ENCODE peak calls at places on chromosomes 11 and 22, in nine cellular contexts. One of them, this sample, is unnamed.

GRCh38 chr11:110305169-110306018 is 9.0 kb upstream of the RDX start:
- DNase-seq in lung: no peak
- DNase-seq in GM12878: no peak
- DNase-seq in pancreas: no peak
- DNase-seq in BE2C: no peak
- DNase-seq in bronchial epithelial cell: peak; percentile 98
- DNase-seq in tibial nerve: no peak
- DNase-seq in left ventricle myocardium inferior: no peak
- DNase-seq in gastrocnemius medialis: no peak
- DNase-seq in this sample: no peak

GRCh38 chr11:5625281-5625680 is 480 bp downstream of the TRIM34 start:
- DNase-seq in lung: no peak
- DNase-seq in tibial nerve: no peak
- DNase-seq in GM12878: no peak
- DNase-seq in pancreas: no peak
- DNase-seq in bronchial epithelial cell: no peak
- DNase-seq in BE2C: no peak
- DNase-seq in gastrocnemius medialis: no peak
- DNase-seq in left ventricle myocardium inferior: no peak
- DNase-seq in this sample: no peak

GRCh38 chr11:47489395-47489755 is 40.4 kb upstream of the RAPSN start:
- DNase-seq in bronchial epithelial cell: no peak
- DNase-seq in left ventricle myocardium inferior: no peak
- DNase-seq in gastrocnemius medialis: no peak
- DNase-seq in GM12878: no peak
- DNase-seq in BE2C: no peak
- DNase-seq in lung: no peak
- DNase-seq in pancreas: no peak
- DNase-seq in tibial nerve: no peak
- DNase-seq in this sample: no peak

GRCh38 chr11:104036603-104037394 is at the start of gene DDI1:
- DNase-seq in left ventricle myocardium inferior: no peak
- DNase-seq in bronchial epithelial cell: no peak
- DNase-seq in BE2C: no peak
- DNase-seq in gastrocnemius medialis: no peak
- DNase-seq in tibial nerve: no peak
- DNase-seq in lung: no peak
- DNase-seq in pancreas: peak; percentile 46
- DNase-seq in GM12878: no peak
- DNase-seq in this sample: no peak

GRCh38 chr22:37253164-37253660 is 9.1 kb upstream of the RAC2 start:
- DNase-seq in pancreas: no peak
- DNase-seq in gastrocnemius medialis: no peak
- DNase-seq in GM12878: no peak
- DNase-seq in bronchial epithelial cell: peak; percentile 27
- DNase-seq in tibial nerve: no peak
- DNase-seq in BE2C: no peak
- DNase-seq in left ventricle myocardium inferior: no peak
- DNase-seq in lung: no peak
- DNase-seq in this sample: no peak

GRCh38 chr22:26785942-26786341 is 128.6 kb downstream of the MIAT start:
- DNase-seq in left ventricle myocardium inferior: no peak
- DNase-seq in bronchial epithelial cell: no peak
- DNase-seq in lung: no peak
- DNase-seq in pancreas: no peak
- DNase-seq in BE2C: no peak
- DNase-seq in gastrocnemius medialis: no peak
- DNase-seq in tibial nerve: no peak
- DNase-seq in GM12878: peak; percentile 11
- DNase-seq in this sample: no peak

GRCh38 chr22:22913989-22914388 is 26.4 kb downstream of the IGLL5 start:
- DNase-seq in BE2C: no peak
- DNase-seq in gastrocnemius medialis: no peak
- DNase-seq in pancreas: no peak
- DNase-seq in tibial nerve: no peak
- DNase-seq in GM12878: no peak
- DNase-seq in lung: no peak
- DNase-seq in bronchial epithelial cell: no peak
- DNase-seq in left ventricle myocardium inferior: no peak
- DNase-seq in this sample: no peak

GRCh38 chr11:18578975-18579598 is 9.4 kb downstream of the UEVLD start:
- DNase-seq in GM12878: no peak
- DNase-seq in BE2C: no peak
- DNase-seq in left ventricle myocardium inferior: no peak
- DNase-seq in lung: no peak
- DNase-seq in tibial nerve: no peak
- DNase-seq in gastrocnemius medialis: no peak
- DNase-seq in pancreas: no peak
- DNase-seq in bronchial epithelial cell: no peak
- DNase-seq in this sample: peak; percentile 7

GRCh38 chr22:22836635-22837034 is 51.0 kb upstream of the IGLL5 start:
- DNase-seq in left ventricle myocardium inferior: no peak
- DNase-seq in lung: no peak
- DNase-seq in bronchial epithelial cell: peak; percentile 10
- DNase-seq in BE2C: no peak
- DNase-seq in tibial nerve: no peak
- DNase-seq in pancreas: no peak
- DNase-seq in GM12878: no peak
- DNase-seq in gastrocnemius medialis: no peak
- DNase-seq in this sample: no peak

GRCh38 chr22:31637938-31638618 is 23.9 kb downstream of the PISD start:
- DNase-seq in BE2C: no peak
- DNase-seq in GM12878: no peak
- DNase-seq in gastrocnemius medialis: no peak
- DNase-seq in lung: peak; percentile 61
- DNase-seq in left ventricle myocardium inferior: peak; percentile 42
- DNase-seq in tibial nerve: no peak
- DNase-seq in bronchial epithelial cell: peak; percentile 21
- DNase-seq in pancreas: no peak
- DNase-seq in this sample: peak; percentile 62

GRCh38 chr11:59689015-59689414 is 20.2 kb upstream of the PATL1 start:
- DNase-seq in lung: no peak
- DNase-seq in BE2C: no peak
- DNase-seq in GM12878: no peak
- DNase-seq in gastrocnemius medialis: no peak
- DNase-seq in tibial nerve: no peak
- DNase-seq in pancreas: no peak
- DNase-seq in left ventricle myocardium inferior: no peak
- DNase-seq in bronchial epithelial cell: no peak
- DNase-seq in this sample: no peak

GRCh38 chr11:62010935-62011528 is 43.6 kb upstream of the FTH1 start:
- DNase-seq in GM12878: no peak
- DNase-seq in pancreas: no peak
- DNase-seq in bronchial epithelial cell: no peak
- DNase-seq in lung: no peak
- DNase-seq in tibial nerve: no peak
- DNase-seq in gastrocnemius medialis: no peak
- DNase-seq in BE2C: no peak
- DNase-seq in left ventricle myocardium inferior: no peak
- DNase-seq in this sample: no peak

GRCh38 chr22:39336411-39336810 is 13.4 kb upstream of the SYNGR1 start:
- DNase-seq in lung: no peak
- DNase-seq in pancreas: no peak
- DNase-seq in bronchial epithelial cell: no peak
- DNase-seq in left ventricle myocardium inferior: no peak
- DNase-seq in tibial nerve: no peak
- DNase-seq in BE2C: no peak
- DNase-seq in GM12878: no peak
- DNase-seq in gastrocnemius medialis: no peak
- DNase-seq in this sample: no peak

GRCh38 chr11:20363500-20364411 is at the start of gene HTATIP2:
- DNase-seq in lung: peak; percentile 59
- DNase-seq in BE2C: peak; percentile 45
- DNase-seq in gastrocnemius medialis: peak; percentile 63
- DNase-seq in pancreas: peak; percentile 86
- DNase-seq in left ventricle myocardium inferior: peak; percentile 77
- DNase-seq in bronchial epithelial cell: peak; percentile 46
- DNase-seq in GM12878: no peak
- DNase-seq in tibial nerve: no peak
- DNase-seq in this sample: peak; percentile 88
- H3K4me3 ChIP-seq in lung: peak within 1 kb of the TSS; percentile 99
- H3K4me3 ChIP-seq in BE2C: peak within 1 kb of the TSS; percentile 56
- H3K4me3 ChIP-seq in gastrocnemius medialis: peak within 1 kb of the TSS; percentile 83
- H3K4me3 ChIP-seq in pancreas: peak within 1 kb of the TSS; percentile 79
- H3K4me3 ChIP-seq in left ventricle myocardium inferior: peak within 1 kb of the TSS; percentile 98
- H3K4me3 ChIP-seq in bronchial epithelial cell: peak within 1 kb of the TSS; percentile 58
- H3K4me3 ChIP-seq in GM12878: peak within 1 kb of the TSS; percentile 58
- H3K4me3 ChIP-seq in tibial nerve: peak within 1 kb of the TSS; percentile 88
- H3K4me3 ChIP-seq in this sample: peak within 1 kb of the TSS; percentile 76

GRCh38 chr22:28938286-28938833 is 55.0 kb downstream of the ZNRF3 start:
- DNase-seq in gastrocnemius medialis: no peak
- DNase-seq in lung: no peak
- DNase-seq in BE2C: no peak
- DNase-seq in bronchial epithelial cell: no peak
- DNase-seq in pancreas: no peak
- DNase-seq in tibial nerve: no peak
- DNase-seq in left ventricle myocardium inferior: no peak
- DNase-seq in GM12878: no peak
- DNase-seq in this sample: no peak

GRCh38 chr22:28935713-28936112 is 52.3 kb downstream of the ZNRF3 start:
- DNase-seq in gastrocnemius medialis: no peak
- DNase-seq in left ventricle myocardium inferior: no peak
- DNase-seq in bronchial epithelial cell: no peak
- DNase-seq in GM12878: no peak
- DNase-seq in lung: no peak
- DNase-seq in tibial nerve: no peak
- DNase-seq in BE2C: no peak
- DNase-seq in pancreas: no peak
- DNase-seq in this sample: no peak

GRCh38 chr22:28936200-28936599 is 52.8 kb downstream of the ZNRF3 start:
- DNase-seq in pancreas: no peak
- DNase-seq in BE2C: no peak
- DNase-seq in left ventricle myocardium inferior: no peak
- DNase-seq in gastrocnemius medialis: no peak
- DNase-seq in lung: no peak
- DNase-seq in tibial nerve: no peak
- DNase-seq in GM12878: no peak
- DNase-seq in bronchial epithelial cell: no peak
- DNase-seq in this sample: no peak

GRCh38 chr22:28939394-28939793 is 56.0 kb downstream of the ZNRF3 start:
- DNase-seq in bronchial epithelial cell: no peak
- DNase-seq in BE2C: no peak
- DNase-seq in lung: no peak
- DNase-seq in gastrocnemius medialis: no peak
- DNase-seq in pancreas: no peak
- DNase-seq in tibial nerve: no peak
- DNase-seq in GM12878: no peak
- DNase-seq in left ventricle myocardium inferior: no peak
- DNase-seq in this sample: no peak

GRCh38 chr22:28937206-28938025 is 54.0 kb downstream of the ZNRF3 start:
- DNase-seq in lung: no peak
- DNase-seq in bronchial epithelial cell: no peak
- DNase-seq in GM12878: no peak
- DNase-seq in tibial nerve: no peak
- DNase-seq in BE2C: no peak
- DNase-seq in left ventricle myocardium inferior: no peak
- DNase-seq in pancreas: no peak
- DNase-seq in gastrocnemius medialis: no peak
- DNase-seq in this sample: no peak
- H3K27me3 ChIP-seq in lung: no peaks in the 10 kb centered on the region
- H3K27me3 ChIP-seq in bronchial epithelial cell: no peaks in the 10 kb centered on the region
- H3K27me3 ChIP-seq in GM12878: no peaks in the 10 kb centered on the region
- H3K27me3 ChIP-seq in tibial nerve: no peaks in the 10 kb centered on the region
- H3K27me3 ChIP-seq in BE2C: no peaks in the 10 kb centered on the region
- H3K27me3 ChIP-seq in left ventricle myocardium inferior: no peaks in the 10 kb centered on the region
- H3K27me3 ChIP-seq in pancreas: no peaks in the 10 kb centered on the region
- H3K27me3 ChIP-seq in gastrocnemius medialis: no peaks in the 10 kb centered on the region
- H3K27me3 ChIP-seq in this sample: peaks cover 2% of the 10 kb centered on the region

DNA sequence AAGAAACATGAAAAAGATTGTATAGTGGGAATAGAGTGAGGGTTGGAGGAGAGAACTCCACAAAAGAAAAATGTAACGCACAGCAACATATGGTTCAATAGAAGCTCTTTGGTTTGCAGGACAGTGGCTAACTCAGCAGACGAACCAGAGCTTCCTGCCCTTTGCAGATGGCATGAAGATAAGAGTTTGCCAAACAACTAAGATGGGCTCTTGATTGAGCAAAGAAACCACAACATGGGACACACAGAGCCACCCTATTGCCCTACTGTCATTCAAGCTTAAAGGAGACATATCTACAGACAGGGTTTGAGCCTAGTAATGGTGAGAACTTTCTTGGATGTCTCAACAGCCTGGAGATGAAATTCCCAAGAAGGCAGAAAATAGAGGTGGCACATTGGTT is 63.9 kb downstream of the COPB1 start:
- DNase-seq in BE2C: no peak
- DNase-seq in bronchial epithelial cell: no peak
- DNase-seq in tibial nerve: no peak
- DNase-seq in lung: no peak
- DNase-seq in GM12878: no peak
- DNase-seq in gastrocnemius medialis: no peak
- DNase-seq in left ventricle myocardium inferior: no peak
- DNase-seq in pancreas: no peak
- DNase-seq in this sample: no peak
- TF ChIP-seq CTCF in BE2C: no peak
- TF ChIP-seq CTCF in bronchial epithelial cell: no peak
- TF ChIP-seq CTCF in tibial nerve: no peak
- TF ChIP-seq CTCF in lung: no peak
- TF ChIP-seq CTCF in GM12878: no peak
- TF ChIP-seq CTCF in gastrocnemius medialis: no peak
- TF ChIP-seq CTCF in left ventricle myocardium inferior: no peak
- TF ChIP-seq CTCF in pancreas: no peak
- TF ChIP-seq CTCF in this sample: no peak

GRCh38 chr11:32435511-32435946 is at the start of gene WT1:
- DNase-seq in left ventricle myocardium inferior: peak; percentile 66
- DNase-seq in tibial nerve: no peak
- DNase-seq in GM12878: no peak
- DNase-seq in lung: no peak
- DNase-seq in BE2C: peak; percentile 59
- DNase-seq in bronchial epithelial cell: no peak
- DNase-seq in gastrocnemius medialis: no peak
- DNase-seq in pancreas: no peak
- DNase-seq in this sample: no peak

GRCh38 chr11:32434116-32434386 is 1.3 kb downstream of the WT1 start:
- DNase-seq in tibial nerve: no peak
- DNase-seq in bronchial epithelial cell: no peak
- DNase-seq in left ventricle myocardium inferior: no peak
- DNase-seq in GM12878: no peak
- DNase-seq in lung: no peak
- DNase-seq in gastrocnemius medialis: no peak
- DNase-seq in BE2C: no peak
- DNase-seq in pancreas: no peak
- DNase-seq in this sample: no peak

GRCh38 chr11:32435152-32435480 is 223 bp downstream of the WT1 start:
- DNase-seq in BE2C: peak; percentile 37
- DNase-seq in bronchial epithelial cell: no peak
- DNase-seq in pancreas: no peak
- DNase-seq in left ventricle myocardium inferior: no peak
- DNase-seq in GM12878: no peak
- DNase-seq in tibial nerve: no peak
- DNase-seq in gastrocnemius medialis: no peak
- DNase-seq in lung: no peak
- DNase-seq in this sample: no peak

GRCh38 chr11:32433249-32434115 is 1.9 kb downstream of the WT1 start:
- DNase-seq in tibial nerve: no peak
- DNase-seq in BE2C: no peak
- DNase-seq in GM12878: no peak
- DNase-seq in bronchial epithelial cell: no peak
- DNase-seq in left ventricle myocardium inferior: no peak
- DNase-seq in lung: no peak
- DNase-seq in pancreas: no peak
- DNase-seq in gastrocnemius medialis: no peak
- DNase-seq in this sample: no peak

GRCh38 chr11:32434387-32435151 is 770 bp downstream of the WT1 start:
- DNase-seq in left ventricle myocardium inferior: no peak
- DNase-seq in tibial nerve: no peak
- DNase-seq in GM12878: no peak
- DNase-seq in gastrocnemius medialis: no peak
- DNase-seq in pancreas: no peak
- DNase-seq in bronchial epithelial cell: no peak
- DNase-seq in lung: no peak
- DNase-seq in BE2C: peak; percentile 33
- DNase-seq in this sample: no peak
- H3K4me3 ChIP-seq in left ventricle myocardium inferior: peak overlapping the region; percentile 72
- H3K4me3 ChIP-seq in tibial nerve: peak overlapping the region; percentile 10
- H3K4me3 ChIP-seq in GM12878: no peak overlapping the region
- H3K4me3 ChIP-seq in gastrocnemius medialis: peak overlapping the region; percentile 13
- H3K4me3 ChIP-seq in pancreas: no peak overlapping the region
- H3K4me3 ChIP-seq in bronchial epithelial cell: no peak overlapping the region
- H3K4me3 ChIP-seq in lung: no peak overlapping the region
- H3K4me3 ChIP-seq in BE2C: peak overlapping the region; percentile 63
- H3K4me3 ChIP-seq in this sample: no peak overlapping the region